ENCODE peak calls at places on chromosome 3, in five cellular contexts. M is GOT3; B is amniotic epithelial cell; V is cardiac fibroblast; C is stimulated activated CD4-positive, alpha-beta T cell treated with anti-CD3 and anti-CD28 coated beads, Interleukin-15, amount 100 ng/mL, for 1 hour. J is an unnamed sample.

GRCh38 chr3:9770276-9770812 is 597 bp upstream of the CAMK1 start:
- DNase-seq in M (no peak), B (no peak), V (peak), C (no peak), J (no peak)

GRCh38 chr3:173584093-173584833 is 186.7 kb downstream of the NLGN1 start:
- DNase-seq in M (no peak), B (peak), V (peak), C (no peak), J (no peak)

GRCh38 chr3:23256741-23257435 is 53.8 kb downstream of the UBE2E2 start:
- DNase-seq in M (no peak), B (peak), V (no peak), C (no peak), J (no peak)

GRCh38 chr3:138230525-138230924 is 43.4 kb downstream of the ARMC8 start:
- DNase-seq in M (no peak), B (peak), V (no peak), C (no peak), J (no peak)

GRCh38 chr3:139756529-139757103 is 78.8 kb upstream of the NMNAT3 start:
- DNase-seq in M (no peak), B (no peak), V (no peak), C (no peak), J (no peak)

GRCh38 chr3:36648241-36649034 is 115.9 kb downstream of the DCLK3 start:
- DNase-seq in M (no peak), B (peak), V (peak), C (no peak), J (peak)

GRCh38 chr3:177448987-177449975 is 252.0 kb upstream of the TBL1XR1 start:
- DNase-seq in M (no peak), B (peak), V (no peak), C (no peak), J (no peak)

GRCh38 chr3:184037816-184038215 is 6.3 kb downstream of the HTR3D start:
- DNase-seq in M (no peak), B (no peak), V (no peak), C (no peak), J (no peak)

GRCh38 chr3:38579551-38580449 is 69.7 kb downstream of the SCN5A start:
- DNase-seq in M (no peak), B (no peak), V (no peak), C (no peak), J (no peak)

GRCh38 chr3:138398791-138399575 is 35.4 kb upstream of the ESYT3 start:
- DNase-seq in M (no peak), B (peak), V (no peak), C (no peak), J (no peak)

GRCh38 chr3:123642182-123642956 is 57.5 kb upstream of the HACD2 start:
- DNase-seq in M (peak), B (peak), V (peak), C (peak), J (peak)

GRCh38 chr3:123333401-123333800 is 115.5 kb downstream of the ADCY5 start:
- DNase-seq in M (no peak), B (no peak), V (no peak), C (no peak), J (no peak)

GRCh38 chr3:134373942-134374790 is at the start of gene AMOTL2:
- DNase-seq in M (peak), B (peak), V (peak), C (no peak), J (peak)

GRCh38 chr3:11592460-11593298 is 51.0 kb downstream of the VGLL4 start:
- DNase-seq in M (no peak), B (peak), V (peak), C (no peak), J (no peak)

GRCh38 chr3:12752803-12753202 is 6.3 kb downstream of the TMEM40 start:
- DNase-seq in M (no peak), B (no peak), V (no peak), C (no peak), J (no peak)

GRCh38 chr3:128481438-128481942 is 11.5 kb downstream of the GATA2 start:
- DNase-seq in M (no peak), B (no peak), V (peak), C (no peak), J (no peak)

GRCh38 chr3:51980253-51980652 is 3.1 kb upstream of the ACY1 start:
- DNase-seq in M (no peak), B (no peak), V (no peak), C (no peak), J (no peak)

GRCh38 chr3:59908700-59909099 is 858.9 kb upstream of the CFAP20DC start:
- DNase-seq in M (no peak), B (no peak), V (no peak), C (no peak), J (no peak)

GRCh38 chr3:128354788-128355548 is 111.7 kb downstream of the DNAJB8 start:
- DNase-seq in M (no peak), B (peak), V (no peak), C (no peak), J (no peak)

GRCh38 chr3:113211370-113212154 is at the start of gene BOC:
- DNase-seq in M (no peak), B (peak), V (peak), C (no peak), J (peak)

GRCh38 chr3:42262525-42262924 is 3.5 kb downstream of the CCK start:
- DNase-seq in M (peak), B (peak), V (no peak), C (no peak), J (peak)

GRCh38 chr3:15223684-15224575 is 17.9 kb downstream of the CAPN7 start:
- DNase-seq in M (no peak), B (no peak), V (no peak), C (no peak), J (no peak)

GRCh38 chr3:151434151-151434890 is 26.5 kb downstream of the IGSF10 start:
- DNase-seq in M (no peak), B (peak), V (peak), C (no peak), J (peak)

GRCh38 chr3:184596886-184597575 is 35.4 kb downstream of the EPHB3 start:
- DNase-seq in M (no peak), B (no peak), V (no peak), C (no peak), J (no peak)

GRCh38 chr3:40464339-40465110 is 7.4 kb downstream of the RPL14 start:
- DNase-seq in M (no peak), B (no peak), V (no peak), C (no peak), J (no peak)

GRCh38 chr3:187706966-187707365 is 4.6 kb upstream of the RTP2 start:
- DNase-seq in M (no peak), B (no peak), V (peak), C (no peak), J (no peak)

GRCh38 chr3:133040696-133041523 is 2.7 kb downstream of the TMEM108 start:
- DNase-seq in M (peak), B (peak), V (peak), C (no peak), J (peak)

GRCh38 chr3:151439652-151440125 is 21.2 kb downstream of the IGSF10 start:
- DNase-seq in M (no peak), B (peak), V (peak), C (no peak), J (peak)

GRCh38 chr3:72633534-72633933 is 214.7 kb downstream of the SHQ1 start:
- DNase-seq in M (no peak), B (no peak), V (no peak), C (no peak), J (no peak)

GRCh38 chr3:133548090-133548489 is 25.4 kb upstream of the CDV3 start:
- DNase-seq in M (no peak), B (peak), V (peak), C (no peak), J (no peak)

GRCh38 chr3:55692958-55693558 is 206.0 kb upstream of the WNT5A start:
- DNase-seq in M (no peak), B (no peak), V (no peak), C (no peak), J (no peak)

GRCh38 chr3:8201886-8202285 is 299.7 kb upstream of the LMCD1 start:
- DNase-seq in M (no peak), B (no peak), V (peak), C (no peak), J (no peak)

GRCh38 chr3:59698091-59698490 is 648.3 kb upstream of the CFAP20DC start:
- DNase-seq in M (no peak), B (no peak), V (no peak), C (no peak), J (no peak)

GRCh38 chr3:60250210-60250609 is 1001.0 kb downstream of the FHIT start:
- DNase-seq in M (no peak), B (no peak), V (peak), C (no peak), J (no peak)

J was measured in NCI-H226.